ENCODE peak calls at places on chromosomes 12 and 14, in six cellular contexts. L, Z, V, B, D and T are unnamed samples.

GRCh38 chr14:88825078-88825458 is 617 bp downstream of the TTC8 start:
- DNase-seq in L (peak), Z (no peak), V (no peak), B (no peak), D (peak), T (peak)

GRCh38 chr12:29773076-29773475 is 10.7 kb downstream of the TMTC1 start:
- DNase-seq in L (no peak), Z (no peak), V (no peak), B (no peak), D (no peak), T (no peak)

GRCh38 chr12:63294327-63294632 is 143.3 kb upstream of the AVPR1A start:
- DNase-seq in L (no peak), Z (peak), V (no peak), B (no peak), D (no peak), T (no peak)

GRCh38 chr12:73950506-73950905 is 587.1 kb upstream of the ATXN7L3B start:
- DNase-seq in L (peak), Z (no peak), V (no peak), B (no peak), D (no peak), T (no peak)

GRCh38 chr12:69885656-69886055 is 60.6 kb downstream of the MYRFL start:
- DNase-seq in L (no peak), Z (no peak), V (no peak), B (no peak), D (no peak), T (peak)

GRCh38 chr14:95521001-95521400 is 4.6 kb upstream of the SYNE3 start:
- DNase-seq in L (no peak), Z (no peak), V (no peak), B (no peak), D (no peak), T (no peak)

GRCh38 chr12:109880938-109881337 is 597 bp upstream of the GLTP start:
- DNase-seq in L (no peak), Z (no peak), V (no peak), B (peak), D (no peak), T (peak)

GRCh38 chr12:121582583-121583333 is 1.9 kb upstream of the KDM2B start:
- DNase-seq in L (no peak), Z (no peak), V (no peak), B (peak), D (peak), T (peak)

GRCh38 chr14:67418368-67419174 is 6.6 kb upstream of the PLEK2 start:
- DNase-seq in L (no peak), Z (no peak), V (no peak), B (no peak), D (peak), T (peak)

GRCh38 chr12:51187370-51187987 is 14.5 kb upstream of the TFCP2 start:
- DNase-seq in L (no peak), Z (no peak), V (no peak), B (no peak), D (no peak), T (no peak)

GRCh38 chr14:68178282-68178681 is 358.7 kb downstream of the RAD51B start:
- DNase-seq in L (no peak), Z (no peak), V (no peak), B (no peak), D (no peak), T (no peak)

GRCh38 chr12:124760548-124760947 is 103.1 kb downstream of the SCARB1 start:
- DNase-seq in L (no peak), Z (no peak), V (no peak), B (no peak), D (no peak), T (no peak)

GRCh38 chr14:33754264-33754663 is 196.6 kb downstream of the EGLN3 start:
- DNase-seq in L (no peak), Z (no peak), V (no peak), B (no peak), D (no peak), T (no peak)

GRCh38 chr14:44462372-44462771 is 44.7 kb downstream of the FSCB start:
- DNase-seq in L (peak), Z (no peak), V (no peak), B (no peak), D (no peak), T (no peak)

GRCh38 chr12:121511931-121512330 is 68.9 kb downstream of the KDM2B start:
- DNase-seq in L (no peak), Z (no peak), V (no peak), B (no peak), D (no peak), T (no peak)

GRCh38 chr14:100737526-100737925 is 10.8 kb downstream of the DLK1 start:
- DNase-seq in L (no peak), Z (no peak), V (no peak), B (no peak), D (no peak), T (no peak)

GRCh38 chr12:15928345-15928744 is 17.2 kb downstream of the DERA start:
- DNase-seq in L (no peak), Z (peak), V (no peak), B (no peak), D (no peak), T (no peak)

GRCh38 chr14:81565441-81566290 is 32.0 kb upstream of the SEL1L start:
- DNase-seq in L (peak), Z (no peak), V (no peak), B (peak), D (peak), T (peak)

GRCh38 chr12:102468261-102468940 is 12.0 kb downstream of the IGF1 start:
- DNase-seq in L (peak), Z (no peak), V (no peak), B (no peak), D (no peak), T (no peak)

GRCh38 chr12:990308-990648 is 745 bp upstream of the ERC1 start:
- DNase-seq in L (no peak), Z (no peak), V (peak), B (peak), D (peak), T (peak)

GRCh38 chr12:6698352-6699046 is 2.1 kb downstream of the PIANP start:
- DNase-seq in L (no peak), Z (no peak), V (no peak), B (no peak), D (no peak), T (no peak)

GRCh38 chr12:113260127-113260526 is 38.9 kb downstream of the TPCN1 start:
- DNase-seq in L (peak), Z (no peak), V (no peak), B (no peak), D (peak), T (peak)

GRCh38 chr14:54040851-54041250 is 84.2 kb upstream of the BMP4 start:
- DNase-seq in L (no peak), Z (no peak), V (no peak), B (no peak), D (no peak), T (no peak)